ENCODE peak calls at places on chromosomes 5 and 9, in nine cellular contexts. P is GM23248; N is small intestine; A is stomach; O is naive thymus-derived CD4-positive, alpha-beta T cell; X is ovary; G is mesenchymal stem cell; I is right cardiac atrium; M is left lung. E is an unnamed sample. For H3K9me3, the result is how much of the 10 kb centered on the place peaks cover.

GRCh38 chr9:132266017-132266416 is 88.8 kb downstream of the SETX start:
- DNase-seq in P (no peak), O (no peak), X (no peak), I (no peak), N (no peak), G (no peak), A (no peak), M (no peak), E (no peak)

GRCh38 chr5:378976-379742 is 57.6 kb downstream of the AHRR start:
- DNase-seq in X (no peak), I (no peak), O (peak), M (peak), A (no peak), G (peak), P (peak), N (no peak), E (no peak)

GRCh38 chr5:107618233-107618632 is 52.5 kb downstream of the EFNA5 start:
- DNase-seq in M (no peak), X (no peak), I (no peak), P (no peak), N (no peak), A (no peak), O (no peak), G (peak), E (peak)

GRCh38 chr5:73596705-73597328 is 29.2 kb upstream of the ARHGEF28 start:
- DNase-seq in P (peak), M (no peak), A (no peak), X (no peak), N (peak), G (peak), O (no peak), I (no peak), E (peak)

GRCh38 chr5:179313849-179314521 is 31.3 kb downstream of the ADAMTS2 start:
- DNase-seq in A (peak), X (peak), N (no peak), G (no peak), O (no peak), P (peak), I (peak), M (peak), E (peak)

GRCh38 chr5:65753189-65753588 is 31.2 kb downstream of the NLN start:
- DNase-seq in O (no peak), N (no peak), X (no peak), A (no peak), I (no peak), G (no peak), M (no peak), P (no peak), E (no peak)

GRCh38 chr5:10695055-10695649 is 65.9 kb downstream of the DAP start:
- DNase-seq in A (peak), M (peak), X (peak), P (peak), G (peak), O (no peak), I (peak), N (peak), E (peak)

GRCh38 chr5:67050125-67050524 is 146.5 kb downstream of the CD180 start:
- DNase-seq in M (no peak), O (no peak), X (no peak), N (peak), P (no peak), G (no peak), A (no peak), I (no peak), E (no peak)

GRCh38 chr5:68875351-68875750 is 218.5 kb upstream of the SLC30A5 start:
- DNase-seq in X (no peak), N (no peak), I (no peak), M (no peak), A (no peak), O (no peak), P (no peak), G (no peak), E (no peak)

GRCh38 chr5:148912146-148912545 is 85.7 kb downstream of the ADRB2 start:
- DNase-seq in G (peak), X (no peak), I (no peak), P (peak), N (no peak), O (no peak), A (no peak), M (no peak), E (peak)

GRCh38 chr5:40879163-40879942 is 29.9 kb upstream of the C7 start:
- DNase-seq in P (peak), G (peak), X (no peak), M (no peak), A (no peak), N (peak), I (no peak), O (no peak), E (peak)

GRCh38 chr5:158378931-158379330 is 520.0 kb upstream of the CLINT1 start:
- DNase-seq in A (no peak), X (no peak), N (no peak), G (no peak), P (no peak), I (no peak), O (no peak), M (no peak), E (no peak)

GRCh38 chr9:129463477-129463876 is 157.4 kb downstream of the C9orf50 start:
- DNase-seq in G (no peak), O (no peak), X (no peak), I (no peak), M (no peak), P (no peak), N (no peak), A (no peak), E (no peak)

GRCh38 chr9:121598167-121599000 is 53.0 kb upstream of the DAB2IP start:
- DNase-seq in P (peak), G (peak), O (no peak), N (peak), X (peak), A (peak), I (peak), M (peak), E (peak)

GRCh38 chr5:157180374-157181264 is at the start of gene ITK:
- DNase-seq in N (peak), A (no peak), G (no peak), O (no peak), P (no peak), I (no peak), X (no peak), M (no peak), E (no peak)

GRCh38 chr5:3218096-3218495 is 377.5 kb upstream of the IRX1 start:
- DNase-seq in I (no peak), N (no peak), A (peak), P (no peak), G (no peak), X (no peak), O (no peak), M (peak), E (no peak)
- H3K9me3 ChIP-seq in I (under half), N (under half), A (under half), P (under half), G (under half), X (under half), O (under half), M (under half), E (under half)

DNA sequence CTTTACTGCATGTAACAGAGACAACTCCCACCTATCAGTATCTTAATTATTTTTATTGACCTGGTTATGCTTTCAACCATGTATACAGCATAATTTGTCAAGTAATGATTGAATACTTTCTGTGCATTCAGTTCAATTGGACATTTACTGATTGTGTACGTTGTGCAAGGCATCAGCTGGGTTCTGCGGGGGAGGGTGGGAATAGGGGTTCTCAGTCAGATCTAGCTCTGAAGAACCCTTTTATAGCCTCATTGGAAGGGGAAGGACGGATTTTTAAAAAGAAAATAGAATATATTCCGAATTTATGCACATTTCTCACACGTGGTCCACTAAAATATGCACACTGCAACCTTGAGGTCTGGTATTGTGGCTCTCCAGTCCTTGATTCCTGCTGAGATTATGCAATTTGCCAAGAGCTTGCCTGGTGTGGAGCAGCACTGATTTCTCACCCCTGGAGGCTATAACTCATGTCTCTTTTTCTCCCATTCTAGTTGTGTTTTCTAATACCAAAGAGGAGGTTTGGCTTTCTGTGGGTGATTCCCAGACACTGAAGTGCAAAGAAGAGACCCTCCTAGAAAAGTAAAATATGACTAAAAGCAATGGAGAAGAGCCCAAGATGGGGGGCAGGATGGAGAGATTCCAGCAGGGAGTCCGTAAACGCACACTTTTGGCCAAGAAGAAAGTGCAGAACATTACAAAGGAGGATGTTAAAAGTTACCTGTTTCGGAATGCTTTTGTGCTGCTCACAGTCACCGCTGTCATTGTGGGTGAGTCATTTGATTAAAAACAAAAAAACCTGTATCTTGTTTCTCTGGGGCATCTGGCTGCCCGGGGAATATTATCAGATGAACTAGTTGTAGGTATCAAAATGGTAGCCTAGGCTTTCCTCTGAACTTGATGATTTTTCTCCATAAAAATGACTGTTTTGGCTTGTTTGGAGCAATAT is 1.7 kb downstream of the SLC1A3 start:
- DNase-seq in O (no peak), M (no peak), P (peak), N (no peak), A (no peak), I (no peak), G (peak), X (no peak), E (peak)
- H3K4me3 ChIP-seq in O (no peak), M (peak), P (peak), N (no peak), A (peak), I (peak), G (no peak), X (peak), E (peak)

GRCh38 chr9:117932585-117932984 is 228.4 kb downstream of the TLR4 start:
- DNase-seq in G (no peak), A (no peak), X (no peak), N (no peak), I (no peak), M (no peak), P (no peak), O (no peak), E (no peak)

GRCh38 chr9:117926031-117926655 is 221.9 kb downstream of the TLR4 start:
- DNase-seq in A (no peak), I (no peak), P (peak), G (no peak), O (no peak), M (no peak), X (no peak), N (no peak), E (no peak)

GRCh38 chr9:117927354-117927753 is 223.2 kb downstream of the TLR4 start:
- DNase-seq in A (no peak), I (no peak), X (no peak), G (no peak), N (no peak), M (no peak), P (no peak), O (no peak), E (no peak)

DNA sequence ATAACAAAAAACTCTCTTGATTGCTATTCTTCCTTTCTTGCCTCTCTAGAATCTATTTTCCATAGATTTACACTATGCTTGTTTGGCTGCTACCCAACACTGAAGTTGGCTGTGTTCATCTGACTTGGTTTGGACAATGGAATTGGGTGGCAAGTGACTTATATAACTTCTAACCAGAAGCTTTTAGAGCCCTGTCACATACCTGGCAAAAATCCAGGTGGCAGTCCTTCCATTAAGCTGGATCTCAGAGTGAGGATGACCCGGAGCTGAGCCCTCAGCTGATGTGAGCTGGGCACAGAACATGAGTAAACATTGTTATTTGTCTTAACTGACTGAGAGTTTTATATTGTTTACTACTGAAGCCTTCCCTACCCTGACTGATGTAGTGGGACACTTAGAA is 225.7 kb downstream of the TLR4 start:
- DNase-seq in X (no peak), N (no peak), M (no peak), I (no peak), A (no peak), O (no peak), G (no peak), P (no peak), E (no peak)
- H3K9me3 ChIP-seq in X (under half), N (under half), M (under half), I (under half), A (under half), O (under half), G (under half), P (under half), E (under half)

GRCh38 chr9:9998491-9999287 is 614.1 kb downstream of the PTPRD start:
- DNase-seq in P (peak), M (no peak), X (no peak), N (no peak), A (no peak), O (no peak), I (no peak), G (peak), E (no peak)
- H3K4me3 ChIP-seq in P (no peak), M (no peak), X (no peak), N (no peak), A (no peak), O (no peak), I (no peak), G (no peak), E (no peak)

GRCh38 chr5:141760753-141761152 is 78.7 kb upstream of the ARAP3 start:
- DNase-seq in G (no peak), X (no peak), P (no peak), M (no peak), O (no peak), N (no peak), I (no peak), A (no peak), E (no peak)
- H3K9me3 ChIP-seq in G (under half), X (under half), P (under half), M (under half), O (under half), N (under half), I (under half), A (under half), E (under half)

E was measured in adipocyte.